ENCODE peak calls at places on chromosomes 12 and 14, in five cellular contexts. M, V, T, W and Y are unnamed samples. For H3K79me1, the result is how much of the 10 kb centered on the place peaks cover.

GRCh38 chr14:34931206-34931605 is 51.6 kb upstream of the SRP54 start:
- DNase-seq in V (peak), W (no peak), T (no peak), M (no peak), Y (no peak)

GRCh38 chr14:32623300-32624093 is 294.4 kb downstream of the AKAP6 start:
- DNase-seq in V (peak), W (no peak), M (no peak), T (peak), Y (no peak)

GRCh38 chr12:53484686-53485567 is 14.3 kb downstream of the MAP3K12 start:
- DNase-seq in V (no peak), T (no peak), W (no peak), M (no peak), Y (no peak)

GRCh38 chr12:128853321-128854197 is at the start of gene GLT1D1:
- DNase-seq in W (peak), M (peak), T (no peak), V (no peak), Y (peak)

GRCh38 chr12:111788178-111788654 is 21.5 kb downstream of the ALDH2 start:
- DNase-seq in T (peak), W (no peak), V (peak), M (no peak), Y (no peak)

GRCh38 chr12:98939350-98939749 is 294.3 kb downstream of the APAF1 start:
- DNase-seq in T (peak), W (no peak), V (peak), M (peak), Y (peak)

GRCh38 chr14:26385302-26385701 is 212.5 kb downstream of the NOVA1 start:
- DNase-seq in T (no peak), M (no peak), W (no peak), V (no peak), Y (no peak)

GRCh38 chr14:100434911-100435455 is 111.8 kb downstream of the SLC25A47 start:
- DNase-seq in T (no peak), W (no peak), V (no peak), M (no peak), Y (no peak)

GRCh38 chr12:109606261-109607028 is 32.9 kb downstream of the MVK start:
- DNase-seq in W (no peak), V (no peak), T (peak), M (peak), Y (peak)

GRCh38 chr12:22631863-22632463 is 7.0 kb downstream of the ETNK1 start:
- DNase-seq in V (peak), T (peak), W (no peak), M (no peak), Y (no peak)

GRCh38 chr14:77301103-77301502 is 19.6 kb downstream of the POMT2 start:
- DNase-seq in M (peak), V (peak), T (peak), W (peak), Y (peak)

GRCh38 chr12:65605019-65605418 is 219.3 kb upstream of the HMGA2 start:
- DNase-seq in W (no peak), V (peak), M (no peak), T (peak), Y (no peak)

GRCh38 chr12:25552681-25553080 is 402 bp downstream of the LMNTD1 start:
- DNase-seq in T (no peak), W (no peak), V (peak), M (no peak), Y (no peak)

GRCh38 chr12:95582230-95583058 is 31.2 kb upstream of the USP44 start:
- DNase-seq in T (peak), V (peak), W (no peak), M (peak), Y (no peak)

GRCh38 chr14:23215421-23215820 is 22.3 kb upstream of the RNF212B start:
- DNase-seq in M (no peak), V (no peak), W (no peak), T (no peak), Y (no peak)

DNA sequence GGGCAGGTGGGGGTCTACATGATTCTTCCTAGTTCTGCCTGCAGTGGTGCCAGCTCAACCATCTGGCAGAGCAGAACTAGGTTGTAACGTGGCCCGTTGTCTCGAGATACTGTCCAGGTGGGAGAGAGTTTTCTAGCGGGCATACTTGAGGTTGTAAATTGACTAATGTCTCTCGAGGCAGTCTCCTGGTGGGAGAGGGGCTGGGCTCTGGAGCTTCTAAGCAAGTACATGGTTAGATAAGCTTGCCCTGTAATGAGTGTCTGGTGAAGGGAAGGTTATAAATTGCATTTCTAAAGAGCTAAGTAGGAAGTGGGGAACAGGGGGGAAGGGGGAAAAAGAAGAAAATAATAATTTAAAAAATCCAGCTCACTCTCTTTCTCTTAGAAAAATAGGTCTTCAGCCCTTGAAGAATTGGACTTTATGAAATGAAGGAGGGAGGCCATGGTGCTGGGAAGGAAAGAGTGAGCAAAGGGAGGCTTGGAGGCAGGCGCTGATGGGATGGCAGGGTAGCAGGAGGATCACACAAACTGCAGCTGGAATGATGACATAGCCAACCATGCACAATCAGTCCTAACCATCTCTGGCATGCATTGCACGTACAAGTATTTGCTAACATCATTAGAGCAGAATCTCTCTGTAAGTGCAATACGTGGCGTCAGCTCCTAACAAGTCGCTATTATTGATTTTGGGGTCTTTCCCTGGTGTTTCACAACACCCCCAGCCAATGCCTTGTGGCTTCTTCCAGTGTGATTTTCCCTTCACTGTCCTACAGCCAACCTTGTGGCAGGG is 18.3 kb downstream of the BDKRB1 start:
- DNase-seq in W (no peak), T (peak), V (peak), M (no peak), Y (no peak)
- H3K79me1 ChIP-seq in W (under half), T (under half), V (under half), M (under half), Y (under half)

DNA sequence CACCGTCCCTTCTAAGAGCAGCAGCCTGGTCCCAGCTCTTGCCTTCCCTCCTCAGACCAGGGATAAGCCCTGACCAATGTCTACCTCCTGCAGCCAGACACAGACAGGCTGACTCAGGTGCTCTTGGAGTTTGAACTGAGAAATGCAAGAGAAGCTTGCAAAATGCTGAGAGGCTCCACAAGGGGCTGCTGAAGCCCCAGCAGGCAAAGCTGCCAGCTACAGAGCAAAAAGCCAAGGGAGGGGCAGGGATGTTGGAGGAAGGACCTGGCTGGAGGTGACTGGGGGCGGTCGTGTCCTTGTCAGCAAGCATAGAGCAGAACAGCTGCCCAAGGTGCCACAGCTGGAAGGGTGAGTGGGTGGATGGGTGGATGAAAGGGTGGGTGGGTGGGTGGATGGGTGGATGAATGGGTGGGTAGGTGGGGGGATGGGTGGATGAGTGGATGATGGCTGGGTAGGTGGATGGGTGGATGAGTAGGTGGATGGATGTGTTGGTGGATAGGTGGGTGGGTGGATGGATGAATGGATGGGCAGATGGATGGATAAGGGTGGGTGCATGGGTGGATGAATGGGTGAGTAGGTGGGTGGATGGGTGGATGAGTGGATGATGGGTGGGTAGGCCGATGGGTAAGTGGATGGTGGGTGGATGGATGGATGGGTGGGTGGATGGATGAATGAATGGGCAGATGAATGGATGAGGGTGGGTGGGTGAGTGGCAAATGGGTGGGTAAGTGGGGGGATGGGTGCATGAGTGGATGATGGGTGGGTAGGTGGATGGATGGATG is 4.0 kb upstream of the INF2 start:
- DNase-seq in T (no peak), W (no peak), M (peak), V (no peak), Y (no peak)
- H3K79me1 ChIP-seq in T (under half), W (under half), M (under half), V (under half), Y (under half)

GRCh38 chr12:71671311-71671710 is 7.2 kb downstream of the THAP2 start:
- DNase-seq in T (no peak), M (peak), W (no peak), V (no peak), Y (no peak)
- H3K79me1 ChIP-seq in T (under half), M (under half), W (under half), V (under half), Y (under half)

GRCh38 chr12:3990356-3990975 is 117.3 kb upstream of the PARP11 start:
- DNase-seq in W (no peak), T (no peak), V (no peak), M (peak), Y (no peak)

GRCh38 chr12:3992945-3993344 is 119.7 kb upstream of the PARP11 start:
- DNase-seq in W (no peak), T (no peak), V (no peak), M (no peak), Y (no peak)

GRCh38 chr12:3989218-3989550 is 116.0 kb upstream of the PARP11 start:
- DNase-seq in M (peak), W (no peak), V (no peak), T (no peak), Y (no peak)

GRCh38 chr12:3994500-3994899 is 121.3 kb upstream of the PARP11 start:
- DNase-seq in W (no peak), M (no peak), V (no peak), T (no peak), Y (no peak)

GRCh38 chr12:3991798-3992580 is 118.8 kb upstream of the PARP11 start:
- DNase-seq in W (no peak), M (no peak), V (no peak), T (no peak), Y (no peak)
- H3K79me1 ChIP-seq in W (under half), M (under half), V (under half), T (under half), Y (under half)

DNA sequence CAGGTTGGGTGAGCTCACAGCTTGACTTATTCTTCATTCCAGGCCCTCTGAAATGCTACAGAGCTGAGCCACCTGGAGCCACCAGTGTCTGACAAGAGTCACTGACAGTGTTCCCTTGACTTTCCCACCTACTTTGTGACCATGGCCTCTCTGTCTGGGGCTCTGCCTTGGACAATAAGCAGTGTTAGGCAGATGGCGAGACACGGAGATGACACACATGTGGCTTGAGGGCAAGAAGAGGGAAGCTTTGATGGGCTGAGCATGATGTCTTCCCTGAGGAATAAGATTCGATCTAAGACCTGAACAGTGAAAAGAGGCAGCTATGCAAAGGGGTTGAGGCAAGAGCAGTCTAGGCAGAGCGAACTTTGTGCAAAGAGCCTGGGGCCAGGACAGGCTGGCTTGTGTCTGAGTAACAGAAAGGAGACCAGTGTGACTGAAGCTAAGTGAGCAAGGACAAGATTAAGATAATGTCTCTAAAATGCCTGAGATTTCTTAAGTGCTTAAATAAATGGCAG is 105.5 kb downstream of the NUAK1 start:
- DNase-seq in M (no peak), T (peak), V (no peak), W (no peak), Y (no peak)
- H3K79me1 ChIP-seq in M (under half), T (under half), V (under half), W (under half), Y (under half)

GRCh38 chr12:52195065-52195730 is 3.4 kb upstream of the KRT80 start:
- DNase-seq in T (no peak), W (no peak), V (peak), M (peak), Y (no peak)
- H3K79me1 ChIP-seq in T (under half), W (under half), V (under half), M (under half), Y (under half)